ENCODE peak calls at places on chromosomes 4 and X, in eight cellular contexts. One of them, this sample, is unnamed.
A peak's percentile ranks its signal among the peaks of the same experiment; 100 is the strongest.

GRCh38 chrX:20116575-20117240 is at the start of gene MAP7D2:
- DNase-seq in prostate gland: no peak
- DNase-seq in endothelial cell of umbilical vein: no peak
- DNase-seq in A549: peak; percentile 14
- DNase-seq in uterus: no peak
- DNase-seq in NB4: no peak
- DNase-seq in suprapubic skin: no peak
- DNase-seq in heart left ventricle: no peak
- DNase-seq in this sample: peak; percentile 2

GRCh38 chrX:143296521-143296920 is 220.8 kb downstream of the SPANXN3 start:
- DNase-seq in uterus: no peak
- DNase-seq in heart left ventricle: no peak
- DNase-seq in suprapubic skin: no peak
- DNase-seq in prostate gland: no peak
- DNase-seq in NB4: no peak
- DNase-seq in A549: no peak
- DNase-seq in endothelial cell of umbilical vein: no peak
- DNase-seq in this sample: no peak

GRCh38 chrX:86023806-86024205 is 23.6 kb downstream of the CHM start:
- DNase-seq in heart left ventricle: no peak
- DNase-seq in endothelial cell of umbilical vein: no peak
- DNase-seq in uterus: no peak
- DNase-seq in NB4: peak; percentile 4
- DNase-seq in prostate gland: no peak
- DNase-seq in suprapubic skin: no peak
- DNase-seq in A549: no peak
- DNase-seq in this sample: no peak

GRCh38 chr4:11418610-11419009 is 10.1 kb downstream of the HS3ST1 start:
- DNase-seq in prostate gland: no peak
- DNase-seq in uterus: no peak
- DNase-seq in heart left ventricle: no peak
- DNase-seq in A549: no peak
- DNase-seq in endothelial cell of umbilical vein: peak; percentile 21
- DNase-seq in NB4: peak; percentile 57
- DNase-seq in suprapubic skin: no peak
- DNase-seq in this sample: no peak

GRCh38 chr4:146398404-146398803 is 123.3 kb downstream of the SLC10A7 start:
- DNase-seq in prostate gland: no peak
- DNase-seq in uterus: no peak
- DNase-seq in endothelial cell of umbilical vein: no peak
- DNase-seq in heart left ventricle: no peak
- DNase-seq in suprapubic skin: no peak
- DNase-seq in NB4: no peak
- DNase-seq in A549: no peak
- DNase-seq in this sample: no peak

GRCh38 chr4:108141213-108142045 is 27.3 kb downstream of the LEF1 start:
- DNase-seq in suprapubic skin: no peak
- DNase-seq in prostate gland: no peak
- DNase-seq in heart left ventricle: no peak
- DNase-seq in A549: no peak
- DNase-seq in NB4: no peak
- DNase-seq in endothelial cell of umbilical vein: no peak
- DNase-seq in uterus: no peak
- DNase-seq in this sample: no peak

GRCh38 chrX:85379174-85379907 is at the start of gene POF1B:
- DNase-seq in heart left ventricle: peak; percentile 4
- DNase-seq in endothelial cell of umbilical vein: no peak
- DNase-seq in A549: peak; percentile 10
- DNase-seq in prostate gland: peak; percentile 56
- DNase-seq in suprapubic skin: no peak
- DNase-seq in NB4: no peak
- DNase-seq in uterus: no peak
- DNase-seq in this sample: no peak

GRCh38 chrX:139869796-139870195 is 63.1 kb downstream of the ATP11C start:
- DNase-seq in endothelial cell of umbilical vein: peak; percentile 46
- DNase-seq in heart left ventricle: no peak
- DNase-seq in suprapubic skin: no peak
- DNase-seq in uterus: no peak
- DNase-seq in prostate gland: no peak
- DNase-seq in A549: no peak
- DNase-seq in NB4: no peak
- DNase-seq in this sample: no peak

GRCh38 chr4:58163172-58163571 is 1053.0 kb upstream of the IGFBP7 start:
- DNase-seq in A549: no peak
- DNase-seq in uterus: no peak
- DNase-seq in suprapubic skin: no peak
- DNase-seq in heart left ventricle: peak; percentile 8
- DNase-seq in prostate gland: no peak
- DNase-seq in NB4: no peak
- DNase-seq in endothelial cell of umbilical vein: no peak
- DNase-seq in this sample: no peak

GRCh38 chr4:98658287-98659105 is at the start of gene TSPAN5:
- DNase-seq in NB4: peak; percentile 77
- DNase-seq in A549: peak; percentile 52
- DNase-seq in suprapubic skin: peak; percentile 80
- DNase-seq in heart left ventricle: peak; percentile 78
- DNase-seq in uterus: peak; percentile 71
- DNase-seq in prostate gland: peak; percentile 70
- DNase-seq in endothelial cell of umbilical vein: peak; percentile 82
- DNase-seq in this sample: peak; percentile 96
- TF ChIP-seq POLR2A in NB4: no peak
- TF ChIP-seq POLR2A in A549: peak; percentile 18
- TF ChIP-seq POLR2A in suprapubic skin: no peak
- TF ChIP-seq POLR2A in heart left ventricle: no peak
- TF ChIP-seq POLR2A in uterus: peak; percentile 42
- TF ChIP-seq POLR2A in prostate gland: no peak
- TF ChIP-seq POLR2A in endothelial cell of umbilical vein: peak; percentile 37
- TF ChIP-seq POLR2A in this sample: peak; percentile 70

GRCh38 chr4:2943364-2944090 is 19.7 kb downstream of the NOP14 start:
- DNase-seq in endothelial cell of umbilical vein: no peak
- DNase-seq in prostate gland: no peak
- DNase-seq in uterus: no peak
- DNase-seq in suprapubic skin: no peak
- DNase-seq in heart left ventricle: no peak
- DNase-seq in A549: no peak
- DNase-seq in NB4: no peak
- DNase-seq in this sample: no peak
- TF ChIP-seq POLR2A in endothelial cell of umbilical vein: no peak
- TF ChIP-seq POLR2A in prostate gland: no peak
- TF ChIP-seq POLR2A in uterus: no peak
- TF ChIP-seq POLR2A in suprapubic skin: no peak
- TF ChIP-seq POLR2A in heart left ventricle: no peak
- TF ChIP-seq POLR2A in A549: no peak
- TF ChIP-seq POLR2A in NB4: no peak
- TF ChIP-seq POLR2A in this sample: no peak

DNA sequence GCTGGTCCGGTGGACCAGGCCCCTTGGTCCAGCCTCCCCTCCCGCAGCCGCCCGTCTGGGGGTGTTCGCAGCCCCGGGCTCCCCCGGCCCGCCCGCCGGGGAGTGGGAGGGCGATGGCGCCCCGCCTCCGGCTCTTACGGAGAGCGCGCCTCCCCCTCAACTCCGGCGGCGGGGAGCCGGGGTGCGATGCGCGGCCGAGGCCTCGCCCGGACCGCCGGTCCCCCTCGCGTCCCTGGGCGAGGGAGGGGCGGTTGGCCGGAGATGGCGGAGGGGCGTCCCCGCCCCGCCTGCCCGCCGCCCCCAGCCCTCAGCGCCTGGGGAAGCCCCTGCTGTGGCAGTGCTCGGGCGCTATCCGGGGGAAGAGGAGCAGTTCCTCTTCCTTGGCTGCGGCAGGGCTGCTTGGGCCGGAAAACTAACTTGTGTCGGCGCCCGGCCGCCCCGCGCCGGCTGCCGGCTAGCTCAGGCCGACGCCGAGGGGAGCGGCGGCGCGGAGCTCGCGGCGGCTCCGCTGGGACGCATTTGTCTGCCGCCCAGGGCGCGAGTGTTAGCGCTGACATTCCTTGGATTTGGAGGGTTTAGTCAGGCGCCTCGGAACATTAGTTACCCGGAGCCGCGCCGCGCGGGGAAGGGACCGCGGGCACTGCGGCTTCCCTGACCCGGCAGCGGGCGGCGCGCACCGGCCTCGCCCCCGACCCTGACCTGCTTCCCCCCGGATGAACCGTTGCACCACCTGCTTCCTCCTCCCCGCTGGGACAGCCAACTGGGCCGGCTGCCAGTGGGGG is 1.0 kb downstream of the GALNT7 start:
- DNase-seq in prostate gland: peak; percentile 28
- DNase-seq in heart left ventricle: peak; percentile 72
- DNase-seq in endothelial cell of umbilical vein: peak; percentile 76
- DNase-seq in A549: peak; percentile 34
- DNase-seq in NB4: peak; percentile 90
- DNase-seq in suprapubic skin: peak; percentile 85
- DNase-seq in uterus: peak; percentile 62
- DNase-seq in this sample: peak; percentile 76
- TF ChIP-seq POLR2A in prostate gland: peak; percentile 24
- TF ChIP-seq POLR2A in heart left ventricle: peak; percentile 46
- TF ChIP-seq POLR2A in endothelial cell of umbilical vein: peak; percentile 22
- TF ChIP-seq POLR2A in A549: no peak
- TF ChIP-seq POLR2A in NB4: no peak
- TF ChIP-seq POLR2A in suprapubic skin: no peak
- TF ChIP-seq POLR2A in uterus: peak; percentile 47
- TF ChIP-seq POLR2A in this sample: peak; percentile 26

GRCh38 chrX:154408659-154409221 is 314 bp downstream of the DNASE1L1 start:
- DNase-seq in endothelial cell of umbilical vein: no peak
- DNase-seq in NB4: no peak
- DNase-seq in heart left ventricle: no peak
- DNase-seq in suprapubic skin: no peak
- DNase-seq in uterus: no peak
- DNase-seq in A549: no peak
- DNase-seq in prostate gland: no peak
- DNase-seq in this sample: no peak
- TF ChIP-seq POLR2A in endothelial cell of umbilical vein: no peak
- TF ChIP-seq POLR2A in NB4: peak; percentile 15
- TF ChIP-seq POLR2A in heart left ventricle: no peak
- TF ChIP-seq POLR2A in suprapubic skin: no peak
- TF ChIP-seq POLR2A in uterus: no peak
- TF ChIP-seq POLR2A in A549: no peak
- TF ChIP-seq POLR2A in prostate gland: no peak
- TF ChIP-seq POLR2A in this sample: peak; percentile 31

DNA sequence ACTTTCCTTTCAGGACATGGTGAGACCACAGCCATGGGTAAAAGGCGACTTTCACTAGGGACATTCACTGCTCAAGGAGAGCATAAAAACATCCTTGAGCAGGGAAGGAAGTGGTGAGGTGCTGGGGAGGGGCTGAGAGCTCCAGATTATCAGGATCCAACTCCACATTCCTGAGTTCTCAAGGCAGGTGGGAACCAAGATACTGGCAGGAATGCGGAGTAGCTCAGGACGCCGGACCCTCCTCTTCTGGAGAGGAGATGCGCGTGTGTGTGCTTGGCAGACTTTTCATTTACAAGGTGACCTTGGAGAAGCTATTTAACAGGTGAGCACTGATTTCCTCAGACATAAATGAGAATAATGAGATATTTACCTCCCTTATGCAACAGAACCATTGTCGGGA is 41.3 kb upstream of the TXK start:
- DNase-seq in prostate gland: no peak
- DNase-seq in NB4: no peak
- DNase-seq in A549: no peak
- DNase-seq in suprapubic skin: no peak
- DNase-seq in heart left ventricle: no peak
- DNase-seq in uterus: no peak
- DNase-seq in endothelial cell of umbilical vein: no peak
- DNase-seq in this sample: no peak
- TF ChIP-seq POLR2A in prostate gland: no peak
- TF ChIP-seq POLR2A in NB4: no peak
- TF ChIP-seq POLR2A in A549: no peak
- TF ChIP-seq POLR2A in suprapubic skin: no peak
- TF ChIP-seq POLR2A in heart left ventricle: no peak
- TF ChIP-seq POLR2A in uterus: no peak
- TF ChIP-seq POLR2A in endothelial cell of umbilical vein: no peak
- TF ChIP-seq POLR2A in this sample: no peak

GRCh38 chr4:147733614-147734344 is 1.9 kb downstream of the ARHGAP10 start:
- DNase-seq in suprapubic skin: no peak
- DNase-seq in A549: no peak
- DNase-seq in uterus: peak; percentile 22
- DNase-seq in NB4: no peak
- DNase-seq in prostate gland: no peak
- DNase-seq in endothelial cell of umbilical vein: peak; percentile 14
- DNase-seq in heart left ventricle: peak; percentile 40
- DNase-seq in this sample: no peak
- TF ChIP-seq POLR2A in suprapubic skin: no peak
- TF ChIP-seq POLR2A in A549: no peak
- TF ChIP-seq POLR2A in uterus: no peak
- TF ChIP-seq POLR2A in NB4: no peak
- TF ChIP-seq POLR2A in prostate gland: no peak
- TF ChIP-seq POLR2A in endothelial cell of umbilical vein: no peak
- TF ChIP-seq POLR2A in heart left ventricle: no peak
- TF ChIP-seq POLR2A in this sample: no peak

GRCh38 chr4:123351713-123352112 is 44.9 kb upstream of the SPRY1 start:
- DNase-seq in suprapubic skin: no peak
- DNase-seq in uterus: no peak
- DNase-seq in prostate gland: no peak
- DNase-seq in endothelial cell of umbilical vein: no peak
- DNase-seq in NB4: no peak
- DNase-seq in heart left ventricle: no peak
- DNase-seq in A549: no peak
- DNase-seq in this sample: no peak
- TF ChIP-seq POLR2A in suprapubic skin: no peak
- TF ChIP-seq POLR2A in uterus: no peak
- TF ChIP-seq POLR2A in prostate gland: no peak
- TF ChIP-seq POLR2A in endothelial cell of umbilical vein: no peak
- TF ChIP-seq POLR2A in NB4: no peak
- TF ChIP-seq POLR2A in heart left ventricle: no peak
- TF ChIP-seq POLR2A in A549: no peak
- TF ChIP-seq POLR2A in this sample: no peak

DNA sequence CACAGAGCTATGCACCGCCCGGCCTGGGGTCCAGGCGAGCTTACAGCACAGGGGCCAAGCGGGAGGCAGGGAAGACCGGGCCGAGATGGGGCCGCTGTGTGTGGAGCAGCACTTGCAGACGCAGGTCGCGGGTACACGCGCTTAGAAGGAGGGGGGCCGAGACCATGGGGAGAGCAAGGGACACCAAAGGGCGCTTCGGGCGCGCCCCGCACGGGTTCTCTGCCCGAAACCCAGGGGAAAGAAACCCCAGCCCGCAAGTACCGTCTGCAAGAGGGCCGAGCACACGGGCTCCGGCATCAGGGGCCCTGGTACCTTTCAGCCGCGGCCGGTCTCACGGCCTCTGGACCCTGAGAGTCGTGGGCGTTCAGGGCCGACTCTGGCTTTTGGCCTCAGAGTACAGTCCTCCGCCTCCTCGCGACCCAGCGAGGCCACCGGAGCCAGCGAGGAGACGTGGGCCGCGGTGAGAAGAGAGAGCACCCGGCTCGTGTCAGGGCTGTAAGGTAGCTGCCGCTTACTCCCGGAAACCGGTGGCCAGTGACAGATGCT is 337 bp downstream of the EOLA2 start:
- DNase-seq in prostate gland: no peak
- DNase-seq in suprapubic skin: no peak
- DNase-seq in uterus: peak; percentile 24
- DNase-seq in endothelial cell of umbilical vein: no peak
- DNase-seq in heart left ventricle: no peak
- DNase-seq in A549: no peak
- DNase-seq in NB4: peak; percentile 27
- DNase-seq in this sample: peak; percentile 53
- TF ChIP-seq POLR2A in prostate gland: no peak
- TF ChIP-seq POLR2A in suprapubic skin: no peak
- TF ChIP-seq POLR2A in uterus: no peak
- TF ChIP-seq POLR2A in endothelial cell of umbilical vein: no peak
- TF ChIP-seq POLR2A in heart left ventricle: no peak
- TF ChIP-seq POLR2A in A549: no peak
- TF ChIP-seq POLR2A in NB4: no peak
- TF ChIP-seq POLR2A in this sample: no peak